ENCODE peak calls at places on chromosome 14, in four cellular contexts. M is HepG2; F is effector memory CD4-positive, alpha-beta T cell; W is CD8-positive, alpha-beta memory T cell. N is an unnamed sample. For H3K9me3, the result is how much of the 10 kb centered on the place peaks cover.

GRCh38 chr14:67387195-67387594 is 24.8 kb downstream of the PLEK2 start:
- DNase-seq in M (no peak), W (no peak), F (no peak), N (no peak)

GRCh38 chr14:85441909-85442643 is 87.9 kb upstream of the FLRT2 start:
- DNase-seq in M (no peak), W (no peak), F (no peak), N (no peak)

GRCh38 chr14:25049559-25050493 is at the start of gene STXBP6:
- DNase-seq in M (peak), W (no peak), F (no peak), N (no peak)

GRCh38 chr14:89425931-89426330 is 8.9 kb upstream of the FOXN3 start:
- DNase-seq in W (no peak), M (peak), F (no peak), N (no peak)

GRCh38 chr14:101761881-101762529 is 496 bp downstream of the PPP2R5C start:
- DNase-seq in M (no peak), F (peak), W (peak), N (no peak)

GRCh38 chr14:72577521-72577920 is 316.4 kb downstream of the DPF3 start:
- DNase-seq in M (no peak), F (no peak), W (no peak), N (no peak)

GRCh38 chr14:73339846-73340565 is 102.7 kb downstream of the PAPLN start:
- DNase-seq in F (no peak), M (no peak), W (no peak), N (no peak)

GRCh38 chr14:46401066-46401465 is 250.5 kb downstream of the RPL10L start:
- DNase-seq in M (no peak), F (no peak), W (no peak), N (no peak)

GRCh38 chr14:52951730-52952481 is 1.1 kb upstream of the FERMT2 start:
- DNase-seq in W (no peak), M (peak), F (no peak), N (no peak)

GRCh38 chr14:77026930-77027537 is 1.5 kb downstream of the IRF2BPL start:
- DNase-seq in W (peak), M (no peak), F (peak), N (peak)

GRCh38 chr14:90836692-90837063 is 20.4 kb upstream of the TTC7B start:
- DNase-seq in W (no peak), F (no peak), M (no peak), N (no peak)

GRCh38 chr14:60226296-60226695 is 22.7 kb upstream of the PPM1A start:
- DNase-seq in M (no peak), W (no peak), F (no peak), N (no peak)

GRCh38 chr14:85475113-85475512 is 54.8 kb upstream of the FLRT2 start:
- DNase-seq in W (no peak), F (no peak), M (no peak), N (no peak)

GRCh38 chr14:23361320-23361719 is 3.7 kb downstream of the EFS start:
- DNase-seq in F (no peak), M (no peak), W (no peak), N (no peak)

GRCh38 chr14:85112762-85113161 is 417.2 kb upstream of the FLRT2 start:
- DNase-seq in W (no peak), F (no peak), M (no peak), N (no peak)

GRCh38 chr14:67599698-67600561 is at the start of gene PIGH:
- DNase-seq in M (peak), W (peak), F (peak), N (peak)

GRCh38 chr14:88321692-88322504 is 1.2 kb downstream of the KCNK10 start:
- DNase-seq in W (no peak), M (no peak), F (no peak), N (no peak)

GRCh38 chr14:59126714-59127436 is 61.6 kb upstream of the DAAM1 start:
- DNase-seq in F (no peak), W (peak), M (peak), N (no peak)

GRCh38 chr14:94876306-94876705 is 106.4 kb upstream of the GSC start:
- DNase-seq in F (no peak), M (no peak), W (no peak), N (no peak)

GRCh38 chr14:30354439-30354838 is 204.5 kb upstream of the G2E3 start:
- DNase-seq in F (no peak), M (no peak), W (no peak), N (no peak)

GRCh38 chr14:96176811-96177211 is 27.8 kb upstream of the BDKRB2 start:
- DNase-seq in M (no peak), F (no peak), W (no peak), N (no peak)

GRCh38 chr14:63510538-63510937 is 32.6 kb downstream of the PPP2R5E start:
- DNase-seq in M (no peak), W (no peak), F (no peak), N (no peak)

GRCh38 chr14:58807271-58807670 is 169.5 kb downstream of the DACT1 start:
- DNase-seq in F (no peak), M (no peak), W (no peak), N (no peak)

GRCh38 chr14:106215229-106215628 is 688.8 kb downstream of the TMEM121 start:
- DNase-seq in M (no peak), W (no peak), F (no peak), N (no peak)

GRCh38 chr14:106222736-106223135 is 696.4 kb downstream of the TMEM121 start:
- DNase-seq in F (no peak), W (no peak), M (no peak), N (no peak)

GRCh38 chr14:106218189-106218588 is 691.8 kb downstream of the TMEM121 start:
- DNase-seq in F (no peak), M (no peak), W (no peak), N (no peak)
- H3K9me3 ChIP-seq in F (under half), M (under half), W (under half), N (under half)

GRCh38 chr14:104263671-104264358 is 125.4 kb downstream of the KIF26A start:
- DNase-seq in W (peak), M (no peak), F (no peak), N (no peak)
- H3K9me3 ChIP-seq in W (under half), M (under half), F (under half), N (under half)

GRCh38 chr14:48035836-48036235 is 360.4 kb upstream of the MDGA2 start:
- DNase-seq in M (no peak), F (no peak), W (no peak), N (no peak)
- H3K9me3 ChIP-seq in M (half or more), F (under half), W (under half), N (under half)

DNA sequence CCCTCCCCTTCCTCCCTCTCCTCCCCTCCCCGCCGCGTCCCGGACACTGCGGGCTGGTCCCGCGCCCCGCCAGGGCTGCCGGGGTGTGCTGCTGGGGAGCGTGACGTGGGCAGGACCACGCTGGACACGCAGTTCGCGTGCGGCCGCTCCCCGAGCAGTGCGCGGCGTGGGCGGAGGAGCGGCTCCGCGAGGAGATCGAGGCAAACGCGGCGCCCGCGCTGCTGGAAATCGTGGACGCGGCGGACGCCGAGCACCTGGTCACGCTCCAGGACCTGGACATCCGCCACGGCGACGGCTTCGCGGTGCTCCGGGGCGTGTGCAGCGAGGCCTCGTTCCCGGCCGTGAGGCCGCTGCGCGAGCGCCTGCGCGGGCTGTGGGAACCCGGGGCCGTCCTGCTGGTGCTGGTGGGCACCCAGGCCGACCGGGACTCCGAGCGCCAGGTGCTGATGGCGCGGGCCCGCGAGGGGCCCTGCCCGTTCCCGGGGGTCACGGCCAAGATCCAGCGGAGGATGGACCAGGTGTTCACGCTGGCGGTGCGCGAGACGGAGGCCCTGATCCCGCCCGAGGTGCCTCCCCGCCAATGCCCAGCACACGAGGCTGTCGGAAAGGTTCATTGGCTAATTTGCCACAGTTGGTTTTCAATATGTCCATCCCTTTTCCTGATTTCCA is 84.3 kb downstream of the TNFAIP2 start:
- DNase-seq in F (no peak), W (no peak), M (no peak), N (no peak)
- H3K9me3 ChIP-seq in F (under half), W (under half), M (under half), N (under half)

DNA sequence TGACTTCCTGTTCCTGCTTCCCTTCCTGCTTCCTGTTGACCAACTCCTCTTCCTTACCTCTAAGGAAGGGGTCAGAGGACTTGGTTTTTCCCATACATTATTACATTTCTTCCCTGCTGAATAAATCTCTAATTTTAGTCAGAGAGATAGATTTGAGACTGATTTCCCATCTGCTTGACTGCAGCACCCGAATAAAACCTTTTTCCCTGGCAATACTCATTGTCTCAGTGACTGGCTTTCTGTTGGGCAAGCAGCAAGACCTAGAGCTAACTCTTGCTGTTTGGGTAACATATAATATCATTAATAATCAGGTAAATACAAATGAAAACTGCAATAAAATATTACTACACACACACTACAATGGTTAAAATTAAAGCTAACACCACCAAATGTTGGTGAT is 132.2 kb downstream of the FSCB start:
- DNase-seq in M (no peak), W (no peak), F (no peak), N (no peak)
- H3K9me3 ChIP-seq in M (half or more), W (under half), F (under half), N (under half)

GRCh38 chr14:105856676-105857222 is 330.4 kb downstream of the TMEM121 start:
- DNase-seq in M (no peak), W (peak), F (no peak), N (no peak)

GRCh38 chr14:105857816-105858675 is 331.7 kb downstream of the TMEM121 start:
- DNase-seq in M (no peak), W (peak), F (peak), N (no peak)

GRCh38 chr14:105858676-105859025 is 332.3 kb downstream of the TMEM121 start:
- DNase-seq in F (no peak), W (no peak), M (no peak), N (no peak)

GRCh38 chr14:105855893-105856675 is 329.7 kb downstream of the TMEM121 start:
- DNase-seq in W (peak), F (no peak), M (no peak), N (no peak)

GRCh38 chr14:105857223-105857815 is 330.9 kb downstream of the TMEM121 start:
- DNase-seq in W (peak), F (peak), M (no peak), N (no peak)
- H3K9me3 ChIP-seq in W (under half), F (under half), M (under half), N (under half)

GRCh38 chr14:38127784-38128183 is 79.9 kb upstream of the SSTR1 start:
- DNase-seq in F (no peak), W (no peak), M (no peak), N (no peak)
- H3K9me3 ChIP-seq in F (under half), W (under half), M (under half), N (under half)